ENCODE peak calls at places on chromosomes 13 and 19, in nine cellular contexts. C, Q, M, F, V, Y, H, L and D are unnamed samples.

GRCh38 chr13:49664606-49665005 is 26.7 kb downstream of the EBPL start:
- DNase-seq in V (no peak), Y (no peak), Q (no peak), M (no peak), F (no peak), C (no peak), L (no peak), H (peak), D (no peak)

GRCh38 chr13:56558698-56559320 is 581.9 kb upstream of the PRR20A start:
- DNase-seq in M (no peak), Q (no peak), L (no peak), V (no peak), Y (no peak), C (no peak), H (no peak), F (no peak), D (no peak)

GRCh38 chr19:49858591-49858985 is 7.6 kb downstream of the PTOV1 start:
- DNase-seq in M (peak), F (peak), L (no peak), Y (no peak), H (no peak), C (no peak), V (no peak), Q (peak), D (no peak)

GRCh38 chr13:44373601-44374347 is at the start of gene SERP2:
- DNase-seq in V (no peak), C (peak), Q (peak), F (peak), Y (peak), L (peak), M (peak), H (peak), D (no peak)

GRCh38 chr13:101520672-101521071 is 68.2 kb downstream of the ITGBL1 start:
- DNase-seq in H (peak), C (no peak), Q (no peak), L (no peak), Y (no peak), V (peak), F (no peak), M (no peak), D (no peak)

GRCh38 chr19:7907544-7907943 is 3.9 kb downstream of the MAP2K7 start:
- DNase-seq in M (no peak), Y (no peak), C (peak), V (no peak), F (no peak), H (no peak), Q (no peak), L (peak), D (peak)

GRCh38 chr13:76398426-76398825 is 487.8 kb downstream of the KCTD12 start:
- DNase-seq in L (no peak), Y (no peak), C (no peak), V (no peak), F (no peak), H (no peak), M (no peak), Q (no peak), D (no peak)

GRCh38 chr19:50147462-50148423 is 15.3 kb downstream of the IZUMO2 start:
- DNase-seq in V (peak), Q (peak), M (peak), C (peak), F (peak), H (peak), Y (peak), L (peak), D (peak)

GRCh38 chr13:50129923-50130685 is 114.9 kb downstream of the KCNRG start:
- DNase-seq in F (peak), Y (peak), C (no peak), M (no peak), H (peak), L (peak), Q (peak), V (no peak), D (no peak)

GRCh38 chr19:21568816-21569496 is 63.6 kb downstream of the ZNF429 start:
- DNase-seq in H (no peak), C (peak), V (no peak), Y (peak), Q (peak), F (peak), M (peak), L (peak), D (no peak)

GRCh38 chr19:1177322-1178114 is 3.5 kb upstream of the SBNO2 start:
- DNase-seq in C (no peak), H (no peak), V (peak), M (no peak), Q (no peak), F (peak), Y (no peak), L (peak), D (peak)

GRCh38 chr13:66665991-66666390 is 564.1 kb downstream of the PCDH9 start:
- DNase-seq in L (no peak), F (peak), H (peak), Y (peak), Q (peak), M (peak), V (peak), C (no peak), D (no peak)

GRCh38 chr19:4477034-4477801 is 5.1 kb downstream of the HDGFL2 start:
- DNase-seq in V (no peak), L (no peak), F (no peak), C (no peak), Y (no peak), M (no peak), Q (no peak), H (no peak), D (no peak)

GRCh38 chr19:3426433-3426832 is 53.9 kb downstream of the SMIM24 start:
- DNase-seq in F (no peak), Q (no peak), H (no peak), V (no peak), M (no peak), C (no peak), L (no peak), Y (no peak), D (no peak)

GRCh38 chr19:51552996-51553725 is 17.9 kb upstream of the ZNF175 start:
- DNase-seq in L (peak), Q (peak), Y (peak), V (peak), M (peak), F (peak), C (peak), H (peak), D (no peak)

GRCh38 chr13:26589754-26590153 is 32.3 kb downstream of the WASF3 start:
- DNase-seq in Y (no peak), L (peak), Q (no peak), V (no peak), H (no peak), M (no peak), F (no peak), C (no peak), D (no peak)

GRCh38 chr13:20873348-20873747 is 29.2 kb downstream of the XPO4 start:
- DNase-seq in C (no peak), M (no peak), Q (no peak), H (peak), F (no peak), V (no peak), Y (no peak), L (no peak), D (no peak)

GRCh38 chr19:13963603-13964105 is 11.3 kb downstream of the DCAF15 start:
- DNase-seq in H (no peak), V (no peak), C (no peak), L (no peak), Y (no peak), F (peak), M (peak), Q (no peak), D (no peak)

GRCh38 chr19:6126335-6126974 is 9.0 kb upstream of the ACSBG2 start:
- DNase-seq in Y (no peak), C (no peak), V (peak), H (peak), L (no peak), M (no peak), Q (no peak), F (no peak), D (no peak)

GRCh38 chr13:79455331-79455730 is 25.6 kb upstream of the NDFIP2 start:
- DNase-seq in V (no peak), Q (no peak), H (no peak), C (no peak), Y (no peak), M (no peak), L (no peak), F (no peak), D (no peak)

GRCh38 chr13:36418022-36418805 is 14.1 kb upstream of the CCNA1 start:
- DNase-seq in Y (no peak), V (no peak), H (no peak), M (no peak), L (no peak), F (no peak), Q (no peak), C (no peak), D (no peak)

GRCh38 chr19:41499899-41500298 is 56.9 kb downstream of the ERICH4 start:
- DNase-seq in L (no peak), Y (no peak), Q (no peak), M (no peak), F (no peak), V (no peak), C (no peak), H (no peak), D (no peak)

DNA sequence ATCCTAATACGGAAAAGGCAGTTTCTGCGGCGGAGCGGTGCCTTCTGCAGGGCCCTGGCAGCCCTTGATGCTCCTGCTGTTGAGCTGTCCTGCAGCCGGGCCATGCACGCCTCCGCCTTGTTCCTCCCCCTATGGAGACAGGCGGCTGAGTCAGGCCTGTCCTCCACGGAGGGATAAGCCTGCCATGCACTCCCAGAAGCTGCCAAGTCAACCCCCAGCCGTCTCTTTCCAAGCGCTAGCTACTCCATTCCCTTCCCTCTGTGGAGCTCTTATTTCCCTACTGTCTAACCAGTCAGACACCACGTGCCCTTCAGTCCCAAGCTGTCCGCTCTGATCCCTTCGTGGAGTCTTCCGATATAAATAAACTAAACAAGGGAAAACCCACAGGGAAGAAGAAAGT is 197.0 kb downstream of the COL4A1 start:
- DNase-seq in M (peak), C (no peak), V (peak), L (peak), H (peak), F (no peak), Q (peak), Y (peak), D (no peak)
- H3K4me3 ChIP-seq in M (no peak), C (no peak), V (no peak), L (no peak), H (no peak), F (no peak), Q (no peak), Y (peak), D (no peak)

GRCh38 chr19:28424662-28425430 is 788.1 kb downstream of the UQCRFS1 start:
- DNase-seq in Q (no peak), C (no peak), H (no peak), L (no peak), F (no peak), M (no peak), V (no peak), Y (no peak), D (no peak)
- H3K27ac ChIP-seq in Q (no peak), C (no peak), H (no peak), L (no peak), F (no peak), M (no peak), V (no peak), Y (no peak), D (peak)

GRCh38 chr13:34698953-34699352 is 243.1 kb upstream of the NBEA start:
- DNase-seq in C (no peak), M (no peak), Q (no peak), V (no peak), H (no peak), F (no peak), L (no peak), Y (no peak), D (no peak)
- TF ChIP-seq CTCF in C (no peak), M (no peak), Q (no peak), V (no peak), H (no peak), F (no peak), L (no peak), Y (no peak), D (no peak)

GRCh38 chr19:16458391-16459128 is 13.2 kb downstream of the EPS15L1 start:
- DNase-seq in H (no peak), C (no peak), L (no peak), V (no peak), Y (no peak), M (no peak), Q (no peak), F (peak), D (no peak)

GRCh38 chr19:16455489-16455888 is 16.3 kb downstream of the EPS15L1 start:
- DNase-seq in L (no peak), C (no peak), V (no peak), H (no peak), F (peak), Q (no peak), M (no peak), Y (no peak), D (no peak)

GRCh38 chr19:16457954-16458331 is 13.8 kb downstream of the EPS15L1 start:
- DNase-seq in F (peak), V (no peak), Q (peak), M (no peak), C (no peak), Y (peak), L (peak), H (no peak), D (no peak)

GRCh38 chr19:16456652-16457194 is 15.0 kb downstream of the EPS15L1 start:
- DNase-seq in M (no peak), V (no peak), F (peak), Q (no peak), Y (no peak), C (no peak), L (no peak), H (no peak), D (no peak)

GRCh38 chr19:16457195-16457953 is 14.4 kb downstream of the EPS15L1 start:
- DNase-seq in C (peak), V (no peak), Y (peak), Q (peak), H (peak), F (peak), M (no peak), L (peak), D (no peak)
- H3K4me3 ChIP-seq in C (no peak), V (peak), Y (peak), Q (peak), H (no peak), F (no peak), M (no peak), L (no peak), D (no peak)

GRCh38 chr19:39160523-39160861 is 34.9 kb downstream of the PAK4 start:
- DNase-seq in V (peak), L (peak), M (peak), Y (peak), C (peak), H (no peak), F (peak), Q (peak), D (peak)

GRCh38 chr19:39163621-39164020 is 33.1 kb upstream of the NCCRP1 start:
- DNase-seq in V (no peak), M (no peak), F (peak), H (no peak), C (peak), L (no peak), Q (no peak), Y (no peak), D (no peak)

GRCh38 chr19:39162441-39163043 is 34.2 kb upstream of the NCCRP1 start:
- DNase-seq in V (no peak), H (no peak), Q (no peak), C (no peak), F (peak), Y (no peak), L (no peak), M (no peak), D (no peak)

GRCh38 chr19:39158646-39159260 is 33.2 kb downstream of the PAK4 start:
- DNase-seq in L (no peak), C (no peak), M (no peak), H (no peak), V (no peak), Q (no peak), F (peak), Y (no peak), D (no peak)

GRCh38 chr19:39160889-39161672 is 35.5 kb downstream of the PAK4 start:
- DNase-seq in H (no peak), M (no peak), F (peak), L (no peak), Y (no peak), C (peak), V (no peak), Q (no peak), D (peak)
- H3K27ac ChIP-seq in H (no peak), M (no peak), F (peak), L (no peak), Y (no peak), C (no peak), V (peak), Q (no peak), D (peak)

DNA sequence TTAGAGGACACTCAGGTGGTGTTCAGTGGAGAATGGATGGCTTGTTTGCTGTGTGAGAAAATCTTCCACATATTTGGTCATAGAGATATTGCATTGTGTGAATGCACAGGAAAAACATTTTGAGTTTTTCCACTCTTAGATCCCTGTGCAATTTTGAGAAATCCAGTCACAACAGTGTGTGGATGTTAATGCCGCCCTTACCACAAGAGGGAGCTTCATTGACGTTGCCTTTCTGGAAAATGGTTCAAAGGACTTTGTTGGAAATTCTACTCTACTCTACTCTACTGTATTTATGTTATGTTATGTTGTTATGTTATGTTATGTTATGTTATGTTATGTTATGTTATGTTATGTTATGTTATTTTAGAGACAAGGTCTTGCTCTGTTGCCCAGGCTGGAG is 13.4 kb downstream of the ZNF20 start:
- DNase-seq in Y (no peak), C (no peak), Q (no peak), M (no peak), F (no peak), V (no peak), H (peak), L (no peak), D (no peak)
- TF ChIP-seq CTCF in Y (peak), C (peak), Q (peak), M (peak), F (peak), V (peak), H (peak), L (no peak), D (peak)

DNA sequence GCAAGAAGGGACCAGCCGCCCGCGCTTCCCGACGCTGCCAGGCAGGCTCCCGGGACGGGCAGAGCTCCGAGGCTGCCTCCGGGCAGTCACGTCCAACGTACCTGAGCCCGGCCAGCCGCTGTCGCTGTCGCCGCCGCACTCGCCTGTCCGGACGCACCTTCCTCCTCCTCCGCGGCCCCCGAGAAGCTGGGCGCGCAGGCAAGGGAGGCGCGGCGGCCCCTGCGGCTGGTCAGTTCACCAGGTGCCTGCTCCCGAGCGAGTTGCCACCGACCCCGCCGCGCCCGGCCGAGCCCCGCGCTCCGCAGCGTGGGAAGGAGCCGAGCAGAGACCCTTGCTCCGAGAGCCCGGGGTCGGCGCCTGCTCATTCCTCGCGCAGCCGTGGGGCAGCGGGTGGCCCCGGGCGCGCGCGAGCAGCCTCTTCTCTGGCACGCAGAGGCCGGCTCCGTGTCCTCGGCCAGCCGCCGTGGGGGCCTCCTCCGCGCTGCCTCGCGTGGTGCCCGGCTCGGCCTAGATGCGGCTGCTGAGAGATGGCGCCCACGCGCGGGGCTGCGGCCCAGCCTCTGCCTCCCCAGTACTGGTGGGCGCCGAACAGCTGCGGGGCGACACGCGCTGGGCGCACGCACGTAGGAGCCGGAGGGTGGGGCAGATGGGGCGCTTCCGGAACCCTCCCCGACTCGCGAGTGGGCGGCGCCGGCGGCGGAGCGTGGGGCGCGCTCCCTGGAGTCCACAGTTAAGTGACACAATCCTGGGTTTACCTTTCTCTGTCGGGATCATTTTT is 419.4 kb downstream of the UQCRFS1 start:
- DNase-seq in C (no peak), L (no peak), F (peak), Y (peak), H (peak), Q (no peak), V (no peak), M (peak), D (no peak)
- H3K4me3 ChIP-seq in C (peak), L (no peak), F (no peak), Y (peak), H (peak), Q (no peak), V (no peak), M (peak), D (no peak)

DNA sequence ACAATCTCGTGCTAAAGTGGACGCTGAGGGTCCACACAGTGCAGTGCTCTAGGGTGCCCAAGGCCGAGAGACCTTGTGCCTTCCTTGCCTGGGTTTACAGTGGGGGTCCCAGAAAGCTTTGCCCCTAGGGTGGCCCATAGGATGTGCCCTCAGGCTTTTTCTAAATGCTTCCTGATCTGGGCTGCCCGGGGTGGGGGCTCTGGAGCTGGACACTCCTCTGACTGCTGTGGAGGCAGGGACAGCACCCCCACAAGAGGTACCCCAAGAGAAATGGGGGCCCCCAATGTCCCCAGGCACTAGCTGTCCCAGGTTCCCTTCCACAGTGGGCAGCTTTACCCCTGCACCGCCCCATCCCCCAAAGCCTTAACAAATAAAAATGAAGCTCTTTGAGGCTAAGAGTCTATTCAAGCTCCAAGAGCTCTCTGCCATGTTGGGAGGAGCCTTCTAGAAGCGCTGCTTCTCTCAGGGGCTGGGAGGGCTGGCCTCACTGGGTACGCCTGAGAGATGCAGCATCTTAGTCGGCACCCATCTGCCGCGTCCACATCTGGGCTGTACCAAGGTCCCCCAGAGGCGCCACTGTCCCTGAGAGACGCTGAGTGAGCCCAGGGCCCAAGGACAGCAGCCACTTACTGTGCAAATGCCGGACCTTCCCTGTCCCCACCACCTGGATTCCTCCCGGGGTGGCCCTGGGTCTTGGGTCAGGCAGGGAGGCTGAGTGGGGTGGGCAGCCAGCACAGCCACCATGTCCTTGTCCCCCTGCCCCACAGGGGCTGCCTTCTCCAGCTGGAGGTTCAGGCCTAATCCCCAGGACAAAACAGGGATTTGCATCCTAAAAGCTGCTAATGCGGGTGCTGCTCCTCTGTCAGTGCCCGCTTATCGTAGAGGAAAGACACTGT is 27.4 kb downstream of the CEBPA start:
- DNase-seq in H (peak), F (peak), M (no peak), C (peak), Q (no peak), L (no peak), V (no peak), Y (no peak), D (no peak)
- H3K27ac ChIP-seq in H (no peak), F (peak), M (no peak), C (no peak), Q (no peak), L (no peak), V (no peak), Y (no peak), D (no peak)

GRCh38 chr19:12793290-12794195 is 2.3 kb downstream of the JUNB start:
- DNase-seq in F (peak), H (peak), Y (peak), M (peak), C (peak), Q (peak), L (peak), V (peak), D (peak)
- TF ChIP-seq CTCF in F (peak), H (no peak), Y (no peak), M (no peak), C (no peak), Q (no peak), L (no peak), V (no peak), D (no peak)